ENCODE peak calls at places on chromosomes 4 and X, in four cellular contexts. Q is GM10248, D is fibroblast of mammary gland, M is bronchial epithelial cell. C is an unnamed sample.

GRCh38 chr4:184649026-184649970 is at the start of the genes CASP3 and PRIMPOL:
- DNase-seq in Q (peak; percentile 93), D (peak; percentile 87), M (peak; percentile 81), C (peak; percentile 89)

GRCh38 chr4:52848255-52848654 is 13.9 kb upstream of the RASL11B start:
- DNase-seq in M (peak; percentile 66), Q (no peak), D (no peak), C (no peak)

GRCh38 chrX:73855546-73855945 is 292.5 kb downstream of the CHIC1 start:
- DNase-seq in D (peak; percentile 73), Q (peak; percentile 35), M (peak; percentile 42), C (peak; percentile 66)

GRCh38 chr4:51820443-51820842 is 22.5 kb upstream of the DCUN1D4 start:
- DNase-seq in Q (no peak), M (no peak), D (no peak), C (no peak)

GRCh38 chr4:184039963-184040383 is 134.9 kb downstream of the STOX2 start:
- DNase-seq in Q (peak; percentile 27), M (no peak), D (peak; percentile 3), C (no peak)

GRCh38 chr4:153295131-153295755 is 49.2 kb upstream of the MND1 start:
- DNase-seq in M (no peak), Q (no peak), D (no peak), C (no peak)

GRCh38 chr4:157389751-157390150 is 169.2 kb downstream of the GRIA2 start:
- DNase-seq in Q (no peak), D (no peak), M (no peak), C (no peak)

GRCh38 chr4:90093526-90093925 is 33.7 kb upstream of the CCSER1 start:
- DNase-seq in M (no peak), D (no peak), Q (no peak), C (no peak)

GRCh38 chr4:80307183-80307735 is 28.3 kb upstream of the CFAP299 start:
- DNase-seq in D (no peak), M (peak; percentile 78), Q (no peak), C (no peak)

GRCh38 chr4:148574502-148574901 is 132.3 kb upstream of the NR3C2 start:
- DNase-seq in D (peak; percentile 19), M (no peak), Q (no peak), C (no peak)

GRCh38 chrX:47217121-47217851 is 1.2 kb upstream of the CDK16 start:
- DNase-seq in D (peak; percentile 78), Q (no peak), M (peak; percentile 83), C (peak; percentile 18)

GRCh38 chr4:1369091-1369450 is 22.1 kb downstream of the UVSSA start:
- DNase-seq in Q (no peak), M (no peak), D (no peak), C (no peak)

GRCh38 chr4:9988349-9988748 is 32.9 kb downstream of the SLC2A9 start:
- DNase-seq in Q (no peak), D (no peak), M (no peak), C (no peak)

GRCh38 chr4:121827851-121828250 is 4.2 kb upstream of the CCNA2 start:
- DNase-seq in M (peak; percentile 80), Q (no peak), D (peak; percentile 67), C (no peak)

GRCh38 chr4:189124149-189124758 is 816.4 kb upstream of the FRG1 start:
- DNase-seq in Q (no peak), M (peak; percentile 39), D (peak; percentile 65), C (no peak)

GRCh38 chr4:119314356-119314755 is 7.6 kb downstream of the FABP2 start:
- DNase-seq in D (peak; percentile 63), Q (peak; percentile 12), M (peak; percentile 47), C (peak; percentile 3)

GRCh38 chr4:183430317-183430986 is 14.0 kb upstream of the CDKN2AIP start:
- DNase-seq in D (no peak), M (no peak), Q (no peak), C (no peak)

GRCh38 chrX:34734383-34734782 is 77.3 kb upstream of the TMEM47 start:
- DNase-seq in M (peak; percentile 17), Q (no peak), D (peak; percentile 38), C (no peak)

GRCh38 chr4:184732126-184732525 is 1.8 kb downstream of the CENPU start:
- DNase-seq in D (peak; percentile 74), Q (no peak), M (peak; percentile 98), C (no peak)

GRCh38 chr4:41921476-41921875 is 13.8 kb upstream of the TMEM33 start:
- DNase-seq in M (no peak), Q (no peak), D (no peak), C (no peak)

GRCh38 chrX:115413246-115413878 is 123.8 kb downstream of the LUZP4 start:
- DNase-seq in Q (no peak), M (no peak), D (no peak), C (no peak)

GRCh38 chr4:133641191-133641590 is 492.1 kb downstream of the PCDH10 start:
- DNase-seq in Q (no peak), D (no peak), M (no peak), C (no peak)

GRCh38 chrX:108731144-108731543 is 5.2 kb downstream of the IRS4 start:
- DNase-seq in M (no peak), Q (no peak), D (no peak), C (no peak)

GRCh38 chr4:38180456-38180855 is 220.3 kb downstream of the PTTG2 start:
- DNase-seq in Q (no peak), M (peak; percentile 69), D (peak; percentile 50), C (no peak)

GRCh38 chrX:50704987-50705386 is 109.0 kb downstream of the SHROOM4 start:
- DNase-seq in D (peak; percentile 34), M (no peak), Q (no peak), C (no peak)

GRCh38 chr4:31791666-31792065 is 1071.5 kb downstream of the PCDH7 start:
- DNase-seq in D (no peak), M (no peak), Q (no peak), C (no peak)

GRCh38 chr4:95426455-95426854 is 122.3 kb downstream of the UNC5C start:
- DNase-seq in Q (no peak), D (no peak), M (no peak), C (no peak)

GRCh38 chr4:1361391-1361790 is 14.4 kb downstream of the UVSSA start:
- DNase-seq in D (no peak), M (no peak), Q (no peak), C (no peak)

GRCh38 chrX:69079278-69079677 is 86.0 kb downstream of the PJA1 start:
- DNase-seq in Q (no peak), D (peak; percentile 42), M (no peak), C (no peak)

GRCh38 chrX:115689931-115690330 is 129.0 kb downstream of the PLS3 start:
- DNase-seq in Q (no peak), D (peak; percentile 24), M (no peak), C (no peak)

GRCh38 chrX:81215685-81216084 is 13.8 kb downstream of the SH3BGRL start:
- DNase-seq in D (no peak), M (no peak), Q (no peak), C (no peak)

GRCh38 chr4:148273501-148273986 is 168.7 kb downstream of the NR3C2 start:
- DNase-seq in M (no peak), D (no peak), Q (no peak), C (no peak)

GRCh38 chrX:17375631-17376380 is 806 bp downstream of the NHS start:
- DNase-seq in D (peak; percentile 20), M (no peak), Q (no peak), C (no peak)